ENCODE peak calls at places on chromosomes 12 and 14, in five cellular contexts. One of them, this sample, is unnamed.

GRCh38 chr12:13044002-13044858 is at the start of gene FAM234B:
- DNase-seq in hepatocyte: peak
- DNase-seq in effector memory CD4-positive, alpha-beta T cell: peak
- DNase-seq in hypothalamus: peak
- DNase-seq in endothelial cell: peak
- DNase-seq in this sample: peak

GRCh38 chr12:13980548-13981295 is 680 bp downstream of the GRIN2B start:
- DNase-seq in hepatocyte: peak
- DNase-seq in effector memory CD4-positive, alpha-beta T cell: no peak
- DNase-seq in hypothalamus: no peak
- DNase-seq in endothelial cell: peak
- DNase-seq in this sample: no peak

GRCh38 chr14:100406505-100407131 is 83.5 kb downstream of the SLC25A47 start:
- DNase-seq in hepatocyte: peak
- DNase-seq in effector memory CD4-positive, alpha-beta T cell: no peak
- DNase-seq in hypothalamus: no peak
- DNase-seq in endothelial cell: no peak
- DNase-seq in this sample: no peak

GRCh38 chr14:22699801-22700564 is 55.8 kb upstream of the OR6J1 start:
- DNase-seq in hepatocyte: no peak
- DNase-seq in effector memory CD4-positive, alpha-beta T cell: no peak
- DNase-seq in hypothalamus: no peak
- DNase-seq in endothelial cell: no peak
- DNase-seq in this sample: no peak

GRCh38 chr12:3771853-3772252 is 18.9 kb upstream of the CRACR2A start:
- DNase-seq in hepatocyte: no peak
- DNase-seq in effector memory CD4-positive, alpha-beta T cell: no peak
- DNase-seq in hypothalamus: no peak
- DNase-seq in endothelial cell: no peak
- DNase-seq in this sample: no peak

GRCh38 chr14:103880986-103881926 is 33.9 kb upstream of the PPP1R13B start:
- DNase-seq in hepatocyte: no peak
- DNase-seq in effector memory CD4-positive, alpha-beta T cell: no peak
- DNase-seq in hypothalamus: no peak
- DNase-seq in endothelial cell: no peak
- DNase-seq in this sample: no peak

GRCh38 chr14:28661171-28661772 is 105.3 kb upstream of the FOXG1 start:
- DNase-seq in hepatocyte: no peak
- DNase-seq in effector memory CD4-positive, alpha-beta T cell: no peak
- DNase-seq in hypothalamus: no peak
- DNase-seq in endothelial cell: no peak
- DNase-seq in this sample: no peak

GRCh38 chr12:58310368-58310767 is 369.0 kb downstream of the ATP23 start:
- DNase-seq in hepatocyte: peak
- DNase-seq in effector memory CD4-positive, alpha-beta T cell: no peak
- DNase-seq in hypothalamus: no peak
- DNase-seq in endothelial cell: no peak
- DNase-seq in this sample: no peak

GRCh38 chr12:38669530-38669929 is 235.9 kb downstream of the CPNE8 start:
- DNase-seq in hepatocyte: peak
- DNase-seq in effector memory CD4-positive, alpha-beta T cell: no peak
- DNase-seq in hypothalamus: no peak
- DNase-seq in endothelial cell: no peak
- DNase-seq in this sample: no peak

GRCh38 chr12:96520767-96521166 is 31.4 kb downstream of the CFAP54 start:
- DNase-seq in hepatocyte: no peak
- DNase-seq in effector memory CD4-positive, alpha-beta T cell: no peak
- DNase-seq in hypothalamus: no peak
- DNase-seq in endothelial cell: no peak
- DNase-seq in this sample: no peak

GRCh38 chr14:61570961-61571299 is 124.4 kb upstream of the HIF1A start:
- DNase-seq in hepatocyte: no peak
- DNase-seq in effector memory CD4-positive, alpha-beta T cell: no peak
- DNase-seq in hypothalamus: no peak
- DNase-seq in endothelial cell: no peak
- DNase-seq in this sample: no peak

GRCh38 chr12:95615735-95616134 is 64.5 kb upstream of the USP44 start:
- DNase-seq in hepatocyte: no peak
- DNase-seq in effector memory CD4-positive, alpha-beta T cell: no peak
- DNase-seq in hypothalamus: no peak
- DNase-seq in endothelial cell: no peak
- DNase-seq in this sample: no peak

GRCh38 chr12:1811281-1811947 is 9.0 kb upstream of the LRTM2 start:
- DNase-seq in hepatocyte: no peak
- DNase-seq in effector memory CD4-positive, alpha-beta T cell: peak
- DNase-seq in hypothalamus: no peak
- DNase-seq in endothelial cell: no peak
- DNase-seq in this sample: no peak

GRCh38 chr12:108560321-108560721 is 652 bp downstream of the SART3 start:
- DNase-seq in hepatocyte: peak
- DNase-seq in effector memory CD4-positive, alpha-beta T cell: no peak
- DNase-seq in hypothalamus: no peak
- DNase-seq in endothelial cell: no peak
- DNase-seq in this sample: no peak

GRCh38 chr14:32633214-32633864 is 304.2 kb downstream of the AKAP6 start:
- DNase-seq in hepatocyte: no peak
- DNase-seq in effector memory CD4-positive, alpha-beta T cell: no peak
- DNase-seq in hypothalamus: no peak
- DNase-seq in endothelial cell: no peak
- DNase-seq in this sample: no peak

GRCh38 chr14:97704316-97704715 is 907.1 kb downstream of the VRK1 start:
- DNase-seq in hepatocyte: no peak
- DNase-seq in effector memory CD4-positive, alpha-beta T cell: no peak
- DNase-seq in hypothalamus: no peak
- DNase-seq in endothelial cell: no peak
- DNase-seq in this sample: no peak

GRCh38 chr14:105861985-105862465 is 335.6 kb downstream of the TMEM121 start:
- DNase-seq in hepatocyte: no peak
- DNase-seq in effector memory CD4-positive, alpha-beta T cell: no peak
- DNase-seq in hypothalamus: no peak
- DNase-seq in endothelial cell: no peak
- DNase-seq in this sample: no peak

GRCh38 chr12:22532317-22532716 is 12.0 kb downstream of the C2CD5 start:
- DNase-seq in hepatocyte: no peak
- DNase-seq in effector memory CD4-positive, alpha-beta T cell: no peak
- DNase-seq in hypothalamus: no peak
- DNase-seq in endothelial cell: no peak
- DNase-seq in this sample: no peak

GRCh38 chr14:100715332-100715731 is 11.4 kb upstream of the DLK1 start:
- DNase-seq in hepatocyte: no peak
- DNase-seq in effector memory CD4-positive, alpha-beta T cell: no peak
- DNase-seq in hypothalamus: no peak
- DNase-seq in endothelial cell: no peak
- DNase-seq in this sample: no peak

GRCh38 chr12:48002179-48002601 is 2.1 kb downstream of the COL2A1 start:
- DNase-seq in hepatocyte: no peak
- DNase-seq in effector memory CD4-positive, alpha-beta T cell: no peak
- DNase-seq in hypothalamus: no peak
- DNase-seq in endothelial cell: no peak
- DNase-seq in this sample: peak

GRCh38 chr14:51609251-51609986 is 42.3 kb upstream of the FRMD6 start:
- DNase-seq in hepatocyte: no peak
- DNase-seq in effector memory CD4-positive, alpha-beta T cell: no peak
- DNase-seq in hypothalamus: no peak
- DNase-seq in endothelial cell: no peak
- DNase-seq in this sample: no peak

GRCh38 chr12:106090586-106091411 is 48.0 kb downstream of the NUAK1 start:
- DNase-seq in hepatocyte: peak
- DNase-seq in effector memory CD4-positive, alpha-beta T cell: no peak
- DNase-seq in hypothalamus: no peak
- DNase-seq in endothelial cell: no peak
- DNase-seq in this sample: no peak

GRCh38 chr12:83997425-83997824 is 915.2 kb downstream of the SLC6A15 start:
- DNase-seq in hepatocyte: no peak
- DNase-seq in effector memory CD4-positive, alpha-beta T cell: no peak
- DNase-seq in hypothalamus: no peak
- DNase-seq in endothelial cell: no peak
- DNase-seq in this sample: no peak

GRCh38 chr12:2076196-2076570 is 23.4 kb downstream of the CACNA1C start:
- DNase-seq in hepatocyte: no peak
- DNase-seq in effector memory CD4-positive, alpha-beta T cell: no peak
- DNase-seq in hypothalamus: no peak
- DNase-seq in endothelial cell: no peak
- DNase-seq in this sample: no peak

GRCh38 chr12:25491396-25491948 is 61.6 kb downstream of the LMNTD1 start:
- DNase-seq in hepatocyte: no peak
- DNase-seq in effector memory CD4-positive, alpha-beta T cell: no peak
- DNase-seq in hypothalamus: no peak
- DNase-seq in endothelial cell: no peak
- DNase-seq in this sample: no peak

GRCh38 chr12:21305666-21306065 is 29.1 kb downstream of the SLCO1A2 start:
- DNase-seq in hepatocyte: no peak
- DNase-seq in effector memory CD4-positive, alpha-beta T cell: no peak
- DNase-seq in hypothalamus: no peak
- DNase-seq in endothelial cell: no peak
- DNase-seq in this sample: no peak

GRCh38 chr12:117182866-117183265 is 7.4 kb downstream of the FBXO21 start:
- DNase-seq in hepatocyte: no peak
- DNase-seq in effector memory CD4-positive, alpha-beta T cell: no peak
- DNase-seq in hypothalamus: no peak
- DNase-seq in endothelial cell: no peak
- DNase-seq in this sample: no peak

GRCh38 chr12:133264173-133264572 is 28.5 kb upstream of the ANHX start:
- DNase-seq in hepatocyte: no peak
- DNase-seq in effector memory CD4-positive, alpha-beta T cell: no peak
- DNase-seq in hypothalamus: no peak
- DNase-seq in endothelial cell: no peak
- DNase-seq in this sample: no peak

GRCh38 chr12:57040750-57041149 is 9.2 kb downstream of the MYO1A start:
- DNase-seq in hepatocyte: no peak
- DNase-seq in effector memory CD4-positive, alpha-beta T cell: no peak
- DNase-seq in hypothalamus: no peak
- DNase-seq in endothelial cell: no peak
- DNase-seq in this sample: no peak

GRCh38 chr14:101217972-101218371 is 314.4 kb upstream of the RTL1 start:
- DNase-seq in hepatocyte: no peak
- DNase-seq in effector memory CD4-positive, alpha-beta T cell: no peak
- DNase-seq in hypothalamus: no peak
- DNase-seq in endothelial cell: no peak
- DNase-seq in this sample: no peak

GRCh38 chr12:122366685-122367475 is 55.6 kb downstream of the CLIP1 start:
- DNase-seq in hepatocyte: peak
- DNase-seq in effector memory CD4-positive, alpha-beta T cell: no peak
- DNase-seq in hypothalamus: no peak
- DNase-seq in endothelial cell: peak
- DNase-seq in this sample: peak

GRCh38 chr12:78562358-78563205 is 302.0 kb upstream of the SYT1 start:
- DNase-seq in hepatocyte: no peak
- DNase-seq in effector memory CD4-positive, alpha-beta T cell: no peak
- DNase-seq in hypothalamus: no peak
- DNase-seq in endothelial cell: no peak
- DNase-seq in this sample: no peak

GRCh38 chr12:112514926-112515642 is 96.3 kb downstream of the PTPN11 start:
- DNase-seq in hepatocyte: no peak
- DNase-seq in effector memory CD4-positive, alpha-beta T cell: no peak
- DNase-seq in hypothalamus: no peak
- DNase-seq in endothelial cell: no peak
- DNase-seq in this sample: no peak

GRCh38 chr12:117832459-117833457 is 136.0 kb downstream of the KSR2 start:
- DNase-seq in hepatocyte: no peak
- DNase-seq in effector memory CD4-positive, alpha-beta T cell: no peak
- DNase-seq in hypothalamus: no peak
- DNase-seq in endothelial cell: no peak
- DNase-seq in this sample: peak

GRCh38 chr14:100649173-100649519 is 61.9 kb upstream of the BEGAIN start:
- DNase-seq in hepatocyte: no peak
- DNase-seq in effector memory CD4-positive, alpha-beta T cell: no peak
- DNase-seq in hypothalamus: no peak
- DNase-seq in endothelial cell: no peak
- DNase-seq in this sample: no peak

GRCh38 chr12:15851919-15852318 is 30.3 kb upstream of the STRAP start:
- DNase-seq in hepatocyte: no peak
- DNase-seq in effector memory CD4-positive, alpha-beta T cell: no peak
- DNase-seq in hypothalamus: no peak
- DNase-seq in endothelial cell: no peak
- DNase-seq in this sample: no peak

GRCh38 chr14:93986972-93987371 is 10.1 kb upstream of the CCDC197 start:
- DNase-seq in hepatocyte: no peak
- DNase-seq in effector memory CD4-positive, alpha-beta T cell: no peak
- DNase-seq in hypothalamus: no peak
- DNase-seq in endothelial cell: no peak
- DNase-seq in this sample: no peak

GRCh38 chr14:35400707-35401421 is 3.7 kb downstream of the NFKBIA start:
- DNase-seq in hepatocyte: peak
- DNase-seq in effector memory CD4-positive, alpha-beta T cell: peak
- DNase-seq in hypothalamus: no peak
- DNase-seq in endothelial cell: no peak
- DNase-seq in this sample: no peak